ENCODE peak calls at places on chromosome 4, in nine cellular contexts. X is OCI-LY7, C is WERI-Rb-1, F is WTC11, O is testis, Z is nephron progenitor cell, R is cardiac fibroblast, J is GM13976, M is left lung. S is an unnamed sample.

GRCh38 chr4:117692538-117692937 is 341.7 kb upstream of the NDST3 start:
- DNase-seq in X (no peak), C (no peak), F (no peak), O (no peak), Z (no peak), R (no peak), J (no peak), M (no peak), S (no peak)

GRCh38 chr4:87283151-87283550 is 39.5 kb downstream of the HSD17B13 start:
- DNase-seq in X (no peak), C (no peak), F (no peak), O (no peak), Z (no peak), R (no peak), J (no peak), M (no peak), S (no peak)

GRCh38 chr4:39635023-39635422 is 3.6 kb downstream of the SMIM14 start:
- DNase-seq in X (no peak), C (no peak), F (peak), O (no peak), Z (no peak), R (no peak), J (no peak), M (no peak), S (no peak)

GRCh38 chr4:47926667-47927258 is 12.4 kb upstream of the NFXL1 start:
- DNase-seq in X (peak), C (peak), F (peak), O (peak), Z (peak), R (peak), J (peak), M (peak), S (peak)

GRCh38 chr4:183729069-183729406 is 69.9 kb downstream of the TRAPPC11 start:
- DNase-seq in X (no peak), C (no peak), F (no peak), O (no peak), Z (no peak), R (no peak), J (no peak), M (no peak), S (no peak)

GRCh38 chr4:7880681-7881080 is 59.0 kb downstream of the AFAP1 start:
- DNase-seq in X (no peak), C (no peak), F (no peak), O (no peak), Z (no peak), R (no peak), J (no peak), M (no peak), S (no peak)

GRCh38 chr4:87030606-87031441 is 96.0 kb downstream of the AFF1 start:
- DNase-seq in X (no peak), C (no peak), F (no peak), O (peak), Z (peak), R (peak), J (no peak), M (no peak), S (no peak)

GRCh38 chr4:142473960-142474338 is 372.2 kb downstream of the INPP4B start:
- DNase-seq in X (peak), C (no peak), F (no peak), O (no peak), Z (no peak), R (no peak), J (no peak), M (no peak), S (no peak)

GRCh38 chr4:118348886-118349285 is 3.9 kb downstream of the PRSS12 start:
- DNase-seq in X (no peak), C (no peak), F (no peak), O (no peak), Z (no peak), R (no peak), J (no peak), M (no peak), S (no peak)

GRCh38 chr4:27048350-27049100 is 187.9 kb downstream of the STIM2 start:
- DNase-seq in X (peak), C (no peak), F (no peak), O (no peak), Z (no peak), R (peak), J (peak), M (no peak), S (peak)

GRCh38 chr4:152942346-152942745 is 6.2 kb downstream of the FHDC1 start:
- DNase-seq in X (no peak), C (no peak), F (no peak), O (no peak), Z (no peak), R (no peak), J (no peak), M (no peak), S (no peak)

GRCh38 chr4:139809207-139810157 is 143.9 kb downstream of the MGST2 start:
- DNase-seq in X (no peak), C (no peak), F (no peak), O (no peak), Z (no peak), R (no peak), J (no peak), M (no peak), S (no peak)

GRCh38 chr4:20565075-20565721 is 135.1 kb upstream of the PACRGL start:
- DNase-seq in X (no peak), C (no peak), F (no peak), O (no peak), Z (no peak), R (peak), J (no peak), M (no peak), S (no peak)

GRCh38 chr4:117488692-117489091 is 403.3 kb upstream of the TRAM1L1 start:
- DNase-seq in X (no peak), C (no peak), F (no peak), O (no peak), Z (no peak), R (no peak), J (no peak), M (no peak), S (no peak)

GRCh38 chr4:5504486-5504885 is 203.9 kb downstream of the EVC2 start:
- DNase-seq in X (no peak), C (no peak), F (no peak), O (no peak), Z (no peak), R (no peak), J (no peak), M (no peak), S (no peak)

GRCh38 chr4:866761-867390 is 40.9 kb upstream of the CPLX1 start:
- DNase-seq in X (no peak), C (no peak), F (no peak), O (no peak), Z (no peak), R (no peak), J (no peak), M (no peak), S (no peak)

GRCh38 chr4:147683172-147683571 is 791 bp downstream of the PRMT9 start:
- DNase-seq in X (peak), C (no peak), F (no peak), O (peak), Z (peak), R (peak), J (peak), M (no peak), S (peak)

GRCh38 chr4:129676934-129677333 is 581.0 kb downstream of the C4orf33 start:
- DNase-seq in X (no peak), C (no peak), F (no peak), O (no peak), Z (no peak), R (no peak), J (no peak), M (no peak), S (no peak)

GRCh38 chr4:129675036-129675435 is 579.1 kb downstream of the C4orf33 start:
- DNase-seq in X (no peak), C (no peak), F (no peak), O (no peak), Z (no peak), R (no peak), J (no peak), M (no peak), S (no peak)

GRCh38 chr4:129668092-129668491 is 572.1 kb downstream of the C4orf33 start:
- DNase-seq in X (no peak), C (no peak), F (no peak), O (no peak), Z (no peak), R (no peak), J (no peak), M (no peak), S (no peak)

DNA sequence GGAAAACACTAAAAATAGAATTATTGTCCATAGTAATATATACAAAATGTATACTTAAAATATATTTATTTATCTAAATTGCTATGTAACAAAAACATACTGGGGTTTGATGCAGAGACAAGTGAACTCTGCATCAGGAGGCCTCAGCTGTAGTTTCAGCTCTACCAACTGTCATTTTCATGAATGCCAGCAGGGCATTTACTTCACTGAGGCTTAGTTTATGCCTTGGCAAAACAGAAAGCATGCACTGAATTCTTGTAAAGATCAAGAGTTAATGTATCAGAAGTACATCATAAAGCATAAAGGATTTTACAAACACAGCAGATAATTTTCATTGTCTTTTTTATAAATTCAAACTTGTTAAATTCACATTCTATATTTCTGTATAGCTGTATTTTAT is 577.0 kb downstream of the C4orf33 start:
- DNase-seq in X (no peak), C (no peak), F (no peak), O (no peak), Z (no peak), R (no peak), J (no peak), M (no peak), S (no peak)
- TF ChIP-seq CTCF in X (no peak), C (no peak), F (no peak), O (no peak), Z (no peak), R (no peak), J (no peak), M (no peak), S (no peak)

GRCh38 chr4:145876531-145877180 is 62.0 kb downstream of the ZNF827 start:
- DNase-seq in X (no peak), C (no peak), F (no peak), O (no peak), Z (no peak), R (no peak), J (no peak), M (no peak), S (no peak)
- TF ChIP-seq CTCF in X (no peak), C (no peak), F (no peak), O (no peak), Z (no peak), R (no peak), J (no peak), M (no peak), S (no peak)

DNA sequence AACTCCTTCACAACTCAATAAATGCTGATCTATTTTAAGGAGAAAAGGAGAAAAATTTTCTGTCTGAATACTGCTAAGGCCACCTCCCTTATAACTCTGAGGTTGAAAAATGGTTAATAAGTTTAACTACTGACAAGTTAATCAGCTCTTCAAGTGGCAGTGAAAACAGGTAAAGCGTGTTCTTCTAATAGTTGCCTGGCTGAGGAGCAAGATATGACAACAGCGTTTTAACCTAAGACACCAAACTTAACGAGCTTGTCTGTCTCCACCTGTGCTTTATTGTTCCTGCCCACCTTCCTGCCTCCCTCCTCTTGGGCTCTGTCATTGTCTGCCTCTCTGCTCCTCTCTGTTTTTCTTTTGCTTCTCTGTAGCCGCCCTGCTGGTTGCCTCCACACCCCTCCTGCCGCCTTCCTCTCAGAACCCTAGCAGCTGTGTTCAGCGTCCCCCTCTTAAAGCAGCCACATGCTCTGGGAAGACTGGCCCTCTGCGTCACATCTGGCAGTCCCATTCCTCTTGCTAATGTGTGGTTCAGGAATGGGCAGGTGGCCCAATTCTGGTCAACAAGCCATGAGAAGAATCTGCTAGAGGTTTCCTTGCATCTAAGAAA is 4.3 kb upstream of the TSPAN5 start:
- DNase-seq in X (no peak), C (no peak), F (peak), O (no peak), Z (no peak), R (no peak), J (no peak), M (no peak), S (no peak)
- TF ChIP-seq CTCF in X (no peak), C (no peak), F (no peak), O (no peak), Z (no peak), R (no peak), J (no peak), M (no peak), S (no peak)

GRCh38 chr4:38088321-38088720 is 128.1 kb downstream of the PTTG2 start:
- DNase-seq in X (no peak), C (no peak), F (no peak), O (no peak), Z (no peak), R (no peak), J (no peak), M (no peak), S (no peak)
- TF ChIP-seq CTCF in X (no peak), C (no peak), F (no peak), O (no peak), Z (no peak), R (no peak), J (no peak), M (no peak), S (no peak)

GRCh38 chr4:132614682-132615081 is 534.4 kb upstream of the PCDH10 start:
- DNase-seq in X (peak), C (no peak), F (no peak), O (no peak), Z (no peak), R (peak), J (no peak), M (no peak), S (no peak)
- TF ChIP-seq CTCF in X (peak), C (no peak), F (peak), O (no peak), Z (peak), R (no peak), J (no peak), M (no peak), S (no peak)

S was measured in GM13977.